ENCODE peak calls at places on chromosomes 5 and 9, in nine cellular contexts. One of them, this sample, is unnamed.

GRCh38 chr9:3569529-3569928 is 43.7 kb upstream of the RFX3 start:
- DNase-seq in CD8-positive, alpha-beta T cell: no peak
- DNase-seq in sigmoid colon: no peak
- DNase-seq in brain microvascular endothelial cell: no peak
- DNase-seq in BE2C: no peak
- DNase-seq in kidney epithelial cell: no peak
- DNase-seq in Panc1: no peak
- DNase-seq in PC-3: no peak
- DNase-seq in endodermal cell: no peak
- DNase-seq in this sample: no peak

GRCh38 chr5:65482727-65483473 is 1.2 kb upstream of the ADAMTS6 start:
- DNase-seq in CD8-positive, alpha-beta T cell: no peak
- DNase-seq in sigmoid colon: no peak
- DNase-seq in brain microvascular endothelial cell: peak; percentile 60
- DNase-seq in BE2C: no peak
- DNase-seq in kidney epithelial cell: no peak
- DNase-seq in Panc1: no peak
- DNase-seq in PC-3: peak; percentile 32
- DNase-seq in endodermal cell: peak; percentile 72
- DNase-seq in this sample: peak; percentile 53

GRCh38 chr5:109951348-109951747 is 261.6 kb downstream of the MAN2A1 start:
- DNase-seq in CD8-positive, alpha-beta T cell: no peak
- DNase-seq in sigmoid colon: no peak
- DNase-seq in brain microvascular endothelial cell: no peak
- DNase-seq in BE2C: no peak
- DNase-seq in kidney epithelial cell: no peak
- DNase-seq in Panc1: no peak
- DNase-seq in PC-3: no peak
- DNase-seq in endodermal cell: no peak
- DNase-seq in this sample: no peak

GRCh38 chr5:159324097-159324760 is 6.1 kb downstream of the IL12B start:
- DNase-seq in CD8-positive, alpha-beta T cell: no peak
- DNase-seq in sigmoid colon: no peak
- DNase-seq in brain microvascular endothelial cell: peak; percentile 50
- DNase-seq in BE2C: no peak
- DNase-seq in kidney epithelial cell: peak; percentile 50
- DNase-seq in Panc1: no peak
- DNase-seq in PC-3: peak; percentile 7
- DNase-seq in endodermal cell: no peak
- DNase-seq in this sample: peak; percentile 59

GRCh38 chr9:112360047-112360804 is 19.7 kb upstream of the HSDL2 start:
- DNase-seq in CD8-positive, alpha-beta T cell: no peak
- DNase-seq in sigmoid colon: no peak
- DNase-seq in brain microvascular endothelial cell: no peak
- DNase-seq in BE2C: no peak
- DNase-seq in kidney epithelial cell: no peak
- DNase-seq in Panc1: no peak
- DNase-seq in PC-3: peak; percentile 71
- DNase-seq in endodermal cell: no peak
- DNase-seq in this sample: peak; percentile 62

GRCh38 chr5:88688981-88689661 is 193.9 kb downstream of the MEF2C start:
- DNase-seq in CD8-positive, alpha-beta T cell: no peak
- DNase-seq in sigmoid colon: no peak
- DNase-seq in brain microvascular endothelial cell: no peak
- DNase-seq in BE2C: no peak
- DNase-seq in kidney epithelial cell: no peak
- DNase-seq in Panc1: no peak
- DNase-seq in PC-3: no peak
- DNase-seq in endodermal cell: peak; percentile 73
- DNase-seq in this sample: no peak

GRCh38 chr5:134567651-134568338 is 42.3 kb downstream of the JADE2 start:
- DNase-seq in CD8-positive, alpha-beta T cell: no peak
- DNase-seq in sigmoid colon: peak; percentile 86
- DNase-seq in brain microvascular endothelial cell: no peak
- DNase-seq in BE2C: no peak
- DNase-seq in kidney epithelial cell: no peak
- DNase-seq in Panc1: no peak
- DNase-seq in PC-3: no peak
- DNase-seq in endodermal cell: no peak
- DNase-seq in this sample: no peak

GRCh38 chr5:139061274-139061673 is 136.9 kb downstream of the SIL1 start:
- DNase-seq in CD8-positive, alpha-beta T cell: no peak
- DNase-seq in sigmoid colon: peak; percentile 74
- DNase-seq in brain microvascular endothelial cell: peak; percentile 75
- DNase-seq in BE2C: no peak
- DNase-seq in kidney epithelial cell: no peak
- DNase-seq in Panc1: no peak
- DNase-seq in PC-3: peak; percentile 48
- DNase-seq in endodermal cell: no peak
- DNase-seq in this sample: peak; percentile 38

GRCh38 chr5:122508623-122509022 is 196.6 kb downstream of the SNCAIP start:
- DNase-seq in CD8-positive, alpha-beta T cell: no peak
- DNase-seq in sigmoid colon: no peak
- DNase-seq in brain microvascular endothelial cell: no peak
- DNase-seq in BE2C: no peak
- DNase-seq in kidney epithelial cell: no peak
- DNase-seq in Panc1: no peak
- DNase-seq in PC-3: no peak
- DNase-seq in endodermal cell: no peak
- DNase-seq in this sample: no peak

GRCh38 chr9:133726401-133727276 is 11.5 kb downstream of the SARDH start:
- DNase-seq in CD8-positive, alpha-beta T cell: peak; percentile 80
- DNase-seq in sigmoid colon: peak; percentile 74
- DNase-seq in brain microvascular endothelial cell: peak; percentile 56
- DNase-seq in BE2C: peak; percentile 82
- DNase-seq in kidney epithelial cell: no peak
- DNase-seq in Panc1: no peak
- DNase-seq in PC-3: peak; percentile 63
- DNase-seq in endodermal cell: peak; percentile 89
- DNase-seq in this sample: peak; percentile 29

GRCh38 chr9:127754099-127754760 is 19.1 kb upstream of the TOR2A start:
- DNase-seq in CD8-positive, alpha-beta T cell: no peak
- DNase-seq in sigmoid colon: no peak
- DNase-seq in brain microvascular endothelial cell: no peak
- DNase-seq in BE2C: peak; percentile 86
- DNase-seq in kidney epithelial cell: no peak
- DNase-seq in Panc1: no peak
- DNase-seq in PC-3: no peak
- DNase-seq in endodermal cell: peak; percentile 90
- DNase-seq in this sample: no peak

GRCh38 chr9:121483049-121483448 is 16.6 kb downstream of the GGTA1 start:
- DNase-seq in CD8-positive, alpha-beta T cell: no peak
- DNase-seq in sigmoid colon: no peak
- DNase-seq in brain microvascular endothelial cell: no peak
- DNase-seq in BE2C: no peak
- DNase-seq in kidney epithelial cell: no peak
- DNase-seq in Panc1: no peak
- DNase-seq in PC-3: no peak
- DNase-seq in endodermal cell: peak; percentile 83
- DNase-seq in this sample: no peak

GRCh38 chr5:14174235-14174636 is 31.1 kb downstream of the TRIO start:
- DNase-seq in CD8-positive, alpha-beta T cell: no peak
- DNase-seq in sigmoid colon: no peak
- DNase-seq in brain microvascular endothelial cell: no peak
- DNase-seq in BE2C: no peak
- DNase-seq in kidney epithelial cell: no peak
- DNase-seq in Panc1: no peak
- DNase-seq in PC-3: no peak
- DNase-seq in endodermal cell: peak; percentile 80
- DNase-seq in this sample: no peak
- H3K4me3 ChIP-seq in CD8-positive, alpha-beta T cell: no peak overlapping the region
- H3K4me3 ChIP-seq in sigmoid colon: no peak overlapping the region
- H3K4me3 ChIP-seq in brain microvascular endothelial cell: no peak overlapping the region
- H3K4me3 ChIP-seq in BE2C: peak overlapping the region; percentile 31
- H3K4me3 ChIP-seq in kidney epithelial cell: no peak overlapping the region
- H3K4me3 ChIP-seq in Panc1: peak overlapping the region; percentile 43
- H3K4me3 ChIP-seq in PC-3: no peak overlapping the region
- H3K4me3 ChIP-seq in endodermal cell: peak overlapping the region; percentile 38
- H3K4me3 ChIP-seq in this sample: no peak overlapping the region

GRCh38 chr5:1297243-1297642 is 2.4 kb upstream of the TERT start:
- DNase-seq in CD8-positive, alpha-beta T cell: peak; percentile 34
- DNase-seq in sigmoid colon: peak; percentile 11
- DNase-seq in brain microvascular endothelial cell: no peak
- DNase-seq in BE2C: no peak
- DNase-seq in kidney epithelial cell: no peak
- DNase-seq in Panc1: no peak
- DNase-seq in PC-3: no peak
- DNase-seq in endodermal cell: peak; percentile 23
- DNase-seq in this sample: no peak
- H3K27me3 ChIP-seq in CD8-positive, alpha-beta T cell: no peaks in the 10 kb centered on the region
- H3K27me3 ChIP-seq in sigmoid colon: peaks cover 50% of the 10 kb centered on the region
- H3K27me3 ChIP-seq in brain microvascular endothelial cell: peaks cover 32% of the 10 kb centered on the region
- H3K27me3 ChIP-seq in BE2C: no peaks in the 10 kb centered on the region
- H3K27me3 ChIP-seq in kidney epithelial cell: peaks cover 24% of the 10 kb centered on the region
- H3K27me3 ChIP-seq in Panc1: no peaks in the 10 kb centered on the region
- H3K27me3 ChIP-seq in PC-3: no peaks in the 10 kb centered on the region
- H3K27me3 ChIP-seq in endodermal cell: peaks cover 11% of the 10 kb centered on the region
- H3K27me3 ChIP-seq in this sample: no peaks in the 10 kb centered on the region

DNA sequence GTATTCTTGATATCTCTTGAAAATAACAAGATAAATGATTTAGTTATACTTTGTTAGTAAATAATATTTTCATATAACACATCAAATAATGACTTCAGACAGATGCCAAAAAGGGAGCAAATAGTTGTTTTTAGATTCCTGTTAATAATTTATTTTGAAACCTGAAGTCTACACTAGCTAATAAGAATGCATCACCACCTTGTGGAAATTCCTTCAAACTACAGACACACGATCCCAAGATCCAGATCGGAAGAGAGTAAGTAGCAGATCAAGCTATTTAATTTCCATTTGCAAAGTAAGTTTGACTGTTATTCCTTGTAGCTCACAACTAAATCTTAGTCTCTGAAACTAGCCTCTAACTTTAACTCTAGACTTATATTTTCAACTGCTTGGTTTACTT is 35.5 kb upstream of the ISL1 start:
- DNase-seq in CD8-positive, alpha-beta T cell: no peak
- DNase-seq in sigmoid colon: no peak
- DNase-seq in brain microvascular endothelial cell: no peak
- DNase-seq in BE2C: no peak
- DNase-seq in kidney epithelial cell: no peak
- DNase-seq in Panc1: no peak
- DNase-seq in PC-3: peak; percentile 33
- DNase-seq in endodermal cell: no peak
- DNase-seq in this sample: peak; percentile 15
- TF ChIP-seq CTCF in CD8-positive, alpha-beta T cell: no peak
- TF ChIP-seq CTCF in sigmoid colon: no peak
- TF ChIP-seq CTCF in brain microvascular endothelial cell: no peak
- TF ChIP-seq CTCF in BE2C: peak; percentile 54
- TF ChIP-seq CTCF in kidney epithelial cell: no peak
- TF ChIP-seq CTCF in Panc1: peak; percentile 18
- TF ChIP-seq CTCF in PC-3: peak; percentile 52
- TF ChIP-seq CTCF in endodermal cell: peak; percentile 74
- TF ChIP-seq CTCF in this sample: no peak

GRCh38 chr5:27472875-27473274 is 434.5 kb upstream of the CDH9 start:
- DNase-seq in CD8-positive, alpha-beta T cell: no peak
- DNase-seq in sigmoid colon: no peak
- DNase-seq in brain microvascular endothelial cell: no peak
- DNase-seq in BE2C: no peak
- DNase-seq in kidney epithelial cell: no peak
- DNase-seq in Panc1: no peak
- DNase-seq in PC-3: no peak
- DNase-seq in endodermal cell: no peak
- DNase-seq in this sample: no peak
- H3K4me3 ChIP-seq in CD8-positive, alpha-beta T cell: no peak overlapping the region
- H3K4me3 ChIP-seq in sigmoid colon: no peak overlapping the region
- H3K4me3 ChIP-seq in brain microvascular endothelial cell: no peak overlapping the region
- H3K4me3 ChIP-seq in BE2C: no peak overlapping the region
- H3K4me3 ChIP-seq in kidney epithelial cell: no peak overlapping the region
- H3K4me3 ChIP-seq in Panc1: no peak overlapping the region
- H3K4me3 ChIP-seq in PC-3: no peak overlapping the region
- H3K4me3 ChIP-seq in endodermal cell: peak overlapping the region; percentile 85
- H3K4me3 ChIP-seq in this sample: no peak overlapping the region

GRCh38 chr5:174426851-174427250 is 297.5 kb upstream of the MSX2 start:
- DNase-seq in CD8-positive, alpha-beta T cell: no peak
- DNase-seq in sigmoid colon: no peak
- DNase-seq in brain microvascular endothelial cell: no peak
- DNase-seq in BE2C: no peak
- DNase-seq in kidney epithelial cell: no peak
- DNase-seq in Panc1: no peak
- DNase-seq in PC-3: no peak
- DNase-seq in endodermal cell: no peak
- DNase-seq in this sample: no peak

GRCh38 chr5:174426388-174426787 is 298.0 kb upstream of the MSX2 start:
- DNase-seq in CD8-positive, alpha-beta T cell: no peak
- DNase-seq in sigmoid colon: no peak
- DNase-seq in brain microvascular endothelial cell: no peak
- DNase-seq in BE2C: no peak
- DNase-seq in kidney epithelial cell: no peak
- DNase-seq in Panc1: no peak
- DNase-seq in PC-3: no peak
- DNase-seq in endodermal cell: no peak
- DNase-seq in this sample: no peak

GRCh38 chr5:174430940-174431339 is 293.4 kb upstream of the MSX2 start:
- DNase-seq in CD8-positive, alpha-beta T cell: no peak
- DNase-seq in sigmoid colon: no peak
- DNase-seq in brain microvascular endothelial cell: no peak
- DNase-seq in BE2C: no peak
- DNase-seq in kidney epithelial cell: no peak
- DNase-seq in Panc1: no peak
- DNase-seq in PC-3: no peak
- DNase-seq in endodermal cell: no peak
- DNase-seq in this sample: no peak

GRCh38 chr5:174427304-174427703 is 297.1 kb upstream of the MSX2 start:
- DNase-seq in CD8-positive, alpha-beta T cell: no peak
- DNase-seq in sigmoid colon: no peak
- DNase-seq in brain microvascular endothelial cell: no peak
- DNase-seq in BE2C: no peak
- DNase-seq in kidney epithelial cell: no peak
- DNase-seq in Panc1: no peak
- DNase-seq in PC-3: no peak
- DNase-seq in endodermal cell: no peak
- DNase-seq in this sample: no peak

GRCh38 chr5:174428895-174429294 is 295.5 kb upstream of the MSX2 start:
- DNase-seq in CD8-positive, alpha-beta T cell: no peak
- DNase-seq in sigmoid colon: no peak
- DNase-seq in brain microvascular endothelial cell: no peak
- DNase-seq in BE2C: no peak
- DNase-seq in kidney epithelial cell: no peak
- DNase-seq in Panc1: no peak
- DNase-seq in PC-3: no peak
- DNase-seq in endodermal cell: no peak
- DNase-seq in this sample: no peak
- H3K27me3 ChIP-seq in CD8-positive, alpha-beta T cell: no peaks in the 10 kb centered on the region
- H3K27me3 ChIP-seq in sigmoid colon: no peaks in the 10 kb centered on the region
- H3K27me3 ChIP-seq in brain microvascular endothelial cell: no peaks in the 10 kb centered on the region
- H3K27me3 ChIP-seq in BE2C: no peaks in the 10 kb centered on the region
- H3K27me3 ChIP-seq in kidney epithelial cell: no peaks in the 10 kb centered on the region
- H3K27me3 ChIP-seq in Panc1: no peaks in the 10 kb centered on the region
- H3K27me3 ChIP-seq in PC-3: no peaks in the 10 kb centered on the region
- H3K27me3 ChIP-seq in endodermal cell: no peaks in the 10 kb centered on the region
- H3K27me3 ChIP-seq in this sample: no peaks in the 10 kb centered on the region

This sample was measured in bronchial epithelial cell.